ENCODE peak calls at places on chromosomes 2 and 18, in ten cellular contexts. U is chondrocyte, Q is brain microvascular endothelial cell, P is A549, A is esophagus squamous epithelium, V is globus pallidus, Z is posterior cingulate gyrus, E is HFFc6, W is nephron progenitor cell, O is lower lobe of right lung. L is an unnamed sample.

GRCh38 chr2:179170897-179171296 is 93.7 kb downstream of the SESTD1 start:
- DNase-seq in U (no peak), V (no peak), O (no peak), P (no peak), E (no peak), W (no peak), Z (no peak), Q (no peak), A (no peak), L (no peak)

GRCh38 chr2:156340377-156340776 is 7.9 kb upstream of the NR4A2 start:
- DNase-seq in V (no peak), O (no peak), U (no peak), W (no peak), Z (no peak), P (peak), A (no peak), Q (no peak), E (no peak), L (no peak)

GRCh38 chr2:99880148-99880983 is 262.0 kb downstream of the AFF3 start:
- DNase-seq in Z (no peak), O (no peak), U (no peak), A (no peak), Q (peak), P (no peak), W (no peak), E (peak), V (no peak), L (no peak)

GRCh38 chr2:136235451-136236418 is 117.8 kb upstream of the CXCR4 start:
- DNase-seq in W (no peak), Z (no peak), O (no peak), E (no peak), Q (peak), U (no peak), A (no peak), P (peak), V (no peak), L (no peak)

GRCh38 chr2:109438773-109439191 is 175.0 kb downstream of the SEPTIN10 start:
- DNase-seq in W (no peak), O (no peak), P (peak), Q (peak), V (peak), U (no peak), A (no peak), Z (no peak), E (peak), L (no peak)

GRCh38 chr2:3316456-3317276 is 61.0 kb downstream of the EIPR1 start:
- DNase-seq in W (no peak), P (no peak), E (no peak), U (peak), Q (no peak), O (peak), Z (no peak), A (no peak), V (no peak), L (no peak)

GRCh38 chr2:189350515-189351209 is 90.6 kb upstream of the WDR75 start:
- DNase-seq in V (no peak), Z (no peak), E (peak), O (no peak), Q (peak), A (no peak), U (no peak), P (no peak), W (no peak), L (no peak)

GRCh38 chr2:145038041-145038525 is 518.2 kb upstream of the ZEB2 start:
- DNase-seq in O (no peak), P (peak), Z (peak), E (no peak), U (no peak), A (no peak), W (no peak), Q (no peak), V (peak), L (no peak)

GRCh38 chr2:96771792-96772618 is 11.3 kb downstream of the CNNM4 start:
- DNase-seq in W (no peak), E (no peak), A (no peak), P (no peak), U (no peak), O (peak), Z (no peak), Q (no peak), V (no peak), L (no peak)

GRCh38 chr18:73564073-73564472 is 583.6 kb downstream of the FBXO15 start:
- DNase-seq in A (no peak), W (no peak), P (peak), V (no peak), E (peak), Z (no peak), Q (peak), U (no peak), O (no peak), L (no peak)

GRCh38 chr18:702957-703659 is 9.3 kb downstream of the ENOSF1 start:
- DNase-seq in A (no peak), Q (peak), P (peak), O (no peak), Z (no peak), W (no peak), E (peak), U (no peak), V (no peak), L (no peak)

GRCh38 chr2:148955798-148956197 is 80.8 kb downstream of the KIF5C start:
- DNase-seq in W (no peak), Z (no peak), P (no peak), V (no peak), E (no peak), Q (no peak), A (no peak), U (no peak), O (no peak), L (no peak)

GRCh38 chr2:127067620-127068350 is 39.2 kb downstream of the BIN1 start:
- DNase-seq in O (peak), U (no peak), V (peak), W (peak), Q (peak), A (no peak), P (peak), Z (peak), E (peak), L (peak)

GRCh38 chr2:234249873-234250272 is 199.4 kb downstream of the SPP2 start:
- DNase-seq in V (no peak), W (no peak), P (peak), O (no peak), Z (no peak), A (no peak), Q (peak), E (peak), U (no peak), L (no peak)

L was measured in iPS DF 19.7.